ENCODE peak calls at places on chromosomes 12 and 14, in nine cellular contexts. S is AG04450, Z is right lobe of liver, M is fibroblast of lung, T is right atrium auricular region, N is endothelial cell of umbilical vein, W is aorta, D is neural progenitor cell, E is PC-3. U is an unnamed sample.

GRCh38 chr12:124520258-124520657 is 47.2 kb downstream of the NCOR2 start:
- DNase-seq in S (no peak), Z (peak), M (peak), T (peak), N (peak), W (peak), D (no peak), E (peak), U (peak)

GRCh38 chr14:24094839-24095195 is 706 bp downstream of the PCK2 start:
- DNase-seq in S (no peak), Z (no peak), M (no peak), T (no peak), N (no peak), W (no peak), D (peak), E (no peak), U (no peak)

GRCh38 chr14:35438910-35439713 is 34.6 kb upstream of the NFKBIA start:
- DNase-seq in S (no peak), Z (no peak), M (no peak), T (no peak), N (no peak), W (no peak), D (peak), E (peak), U (no peak)

GRCh38 chr14:103155013-103155412 is 31.8 kb downstream of the TNFAIP2 start:
- DNase-seq in S (no peak), Z (peak), M (no peak), T (peak), N (no peak), W (peak), D (no peak), E (peak), U (no peak)

GRCh38 chr12:32005496-32006125 is 46.4 kb downstream of the RESF1 start:
- DNase-seq in S (no peak), Z (no peak), M (peak), T (no peak), N (peak), W (no peak), D (no peak), E (no peak), U (no peak)

GRCh38 chr12:57006809-57007475 is 596 bp upstream of the ZBTB39 start:
- DNase-seq in S (no peak), Z (no peak), M (no peak), T (no peak), N (no peak), W (no peak), D (no peak), E (no peak), U (no peak)

GRCh38 chr14:64294672-64295413 is 672 bp upstream of the ESR2 start:
- DNase-seq in S (peak), Z (peak), M (peak), T (no peak), N (peak), W (peak), D (peak), E (peak), U (peak)

GRCh38 chr14:81433378-81433777 is 33.3 kb upstream of the STON2 start:
- DNase-seq in S (no peak), Z (no peak), M (no peak), T (no peak), N (no peak), W (no peak), D (no peak), E (no peak), U (no peak)

GRCh38 chr12:1907652-1908611 is 10.5 kb downstream of the CACNA2D4 start:
- DNase-seq in S (no peak), Z (no peak), M (no peak), T (peak), N (peak), W (no peak), D (no peak), E (peak), U (no peak)

GRCh38 chr14:35506927-35507326 is 27.0 kb upstream of the INSM2 start:
- DNase-seq in S (no peak), Z (no peak), M (peak), T (no peak), N (peak), W (no peak), D (no peak), E (no peak), U (no peak)

GRCh38 chr12:123076604-123077297 is 74.1 kb downstream of the PITPNM2 start:
- DNase-seq in S (no peak), Z (no peak), M (peak), T (no peak), N (peak), W (no peak), D (no peak), E (peak), U (no peak)

GRCh38 chr12:52010152-52010622 is 3.4 kb downstream of the TAMALIN start:
- DNase-seq in S (peak), Z (peak), M (peak), T (peak), N (peak), W (peak), D (peak), E (no peak), U (peak)

GRCh38 chr12:92047058-92047826 is 98.4 kb downstream of the BTG1 start:
- DNase-seq in S (no peak), Z (no peak), M (no peak), T (no peak), N (no peak), W (no peak), D (no peak), E (no peak), U (no peak)

GRCh38 chr14:65949711-65950516 is 536.3 kb upstream of the CCDC196 start:
- DNase-seq in S (no peak), Z (peak), M (peak), T (no peak), N (no peak), W (no peak), D (no peak), E (peak), U (no peak)

GRCh38 chr14:31992051-31992450 is 85.1 kb upstream of the ARHGAP5 start:
- DNase-seq in S (no peak), Z (no peak), M (peak), T (no peak), N (no peak), W (no peak), D (no peak), E (peak), U (no peak)

DNA sequence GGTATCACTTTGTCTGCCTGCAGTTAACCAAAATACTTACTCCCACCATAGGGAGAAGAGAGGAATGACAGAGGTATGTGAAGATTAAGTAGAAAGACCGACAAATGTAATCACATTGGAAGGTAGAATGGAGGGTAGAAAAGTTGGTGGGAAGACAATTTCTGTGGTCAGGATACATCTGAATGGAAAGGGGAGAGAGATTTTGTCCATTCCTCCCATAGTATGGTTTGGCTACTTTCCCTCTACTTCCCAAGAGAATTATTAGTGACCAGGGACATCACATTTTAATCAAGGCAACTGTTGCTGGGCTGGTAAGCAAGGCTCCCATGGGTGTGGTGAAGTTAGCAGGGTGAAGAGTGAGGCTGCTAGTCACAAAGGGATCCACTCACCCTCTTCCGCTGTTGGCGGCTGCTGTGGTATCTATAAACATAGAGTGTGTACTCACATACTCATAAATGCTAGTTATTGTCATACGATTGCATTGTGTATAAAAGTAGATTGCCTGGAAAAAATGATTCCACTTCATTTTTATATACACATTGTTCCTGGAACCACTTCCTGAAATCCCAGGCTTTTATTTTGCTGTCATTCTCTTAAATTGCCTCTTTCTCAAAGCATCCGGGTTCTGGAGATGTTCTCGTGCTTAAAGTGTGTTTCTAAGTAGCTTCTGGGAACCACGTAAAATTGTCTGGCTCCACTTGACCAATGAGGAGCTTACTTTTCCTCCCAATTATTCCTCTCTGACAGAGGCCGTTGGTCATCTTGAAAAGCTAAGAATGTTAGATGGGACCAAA is 413.2 kb downstream of the ZFP36L1 start:
- DNase-seq in S (no peak), Z (no peak), M (peak), T (no peak), N (peak), W (no peak), D (no peak), E (peak), U (no peak)
- H3K27ac ChIP-seq in S (no peak), Z (no peak), M (no peak), T (peak), N (no peak), W (no peak), D (no peak), E (peak), U (no peak)

GRCh38 chr14:94770251-94770749 is 387 bp upstream of the GSC start:
- DNase-seq in S (no peak), Z (no peak), M (no peak), T (no peak), N (no peak), W (no peak), D (peak), E (no peak), U (no peak)

GRCh38 chr14:94768141-94768520 is 1.8 kb downstream of the GSC start:
- DNase-seq in S (no peak), Z (no peak), M (no peak), T (no peak), N (no peak), W (no peak), D (no peak), E (no peak), U (no peak)

GRCh38 chr14:94770815-94771190 is 890 bp upstream of the GSC start:
- DNase-seq in S (no peak), Z (no peak), M (no peak), T (no peak), N (no peak), W (no peak), D (peak), E (no peak), U (no peak)

GRCh38 chr14:94768521-94769412 is 1.1 kb downstream of the GSC start:
- DNase-seq in S (no peak), Z (no peak), M (no peak), T (no peak), N (no peak), W (no peak), D (peak), E (no peak), U (peak)

DNA sequence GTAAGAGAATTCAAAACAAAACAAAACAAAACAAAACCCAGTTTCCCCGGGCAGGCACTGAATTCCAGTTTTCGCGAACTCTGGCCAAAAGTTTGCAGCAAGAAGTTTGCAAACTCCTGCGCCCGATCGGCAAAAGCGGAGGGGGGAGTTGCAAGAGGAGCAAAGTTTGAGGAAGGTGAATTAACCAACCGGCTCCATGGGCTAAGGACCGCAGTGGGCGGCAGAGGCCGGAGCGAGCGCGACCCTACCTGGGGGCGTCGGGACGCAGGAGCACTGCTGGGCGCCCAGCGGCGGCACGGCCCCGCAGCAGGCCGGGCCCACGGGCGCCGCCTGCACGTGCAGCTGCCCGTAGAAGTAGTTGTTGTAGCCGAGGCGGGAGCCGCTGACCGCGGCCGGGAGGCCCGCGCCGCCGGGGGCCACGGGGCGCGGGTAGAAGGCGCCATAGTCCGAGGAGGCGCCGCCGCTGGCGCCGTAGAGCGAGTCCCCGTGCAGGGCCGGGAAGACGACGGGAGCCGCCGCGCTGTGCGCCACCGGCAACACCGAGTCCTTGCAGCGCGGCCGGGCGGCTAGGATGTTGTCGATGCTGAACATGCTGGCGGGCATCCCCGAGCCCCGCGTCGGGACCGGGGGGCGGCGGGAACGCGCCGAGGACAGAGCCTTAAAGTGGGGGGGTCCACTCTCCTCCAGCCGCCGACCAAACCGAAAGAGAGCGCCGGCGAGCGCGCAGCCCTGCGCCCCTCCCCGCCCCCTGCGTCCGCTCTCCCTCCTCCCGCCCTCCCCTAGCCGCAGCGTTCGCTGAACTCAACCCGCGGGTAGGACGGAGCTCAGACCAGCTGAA is at the start of gene GSC:
- DNase-seq in S (no peak), Z (peak), M (peak), T (no peak), N (peak), W (peak), D (peak), E (peak), U (peak)
- H3K4me3 ChIP-seq in S (peak), Z (peak), M (peak), T (peak), N (peak), W (peak), D (peak), E (peak), U (peak)

GRCh38 chr14:76948213-76948947 is 80.1 kb downstream of the IRF2BPL start:
- DNase-seq in S (no peak), Z (peak), M (no peak), T (no peak), N (peak), W (peak), D (no peak), E (no peak), U (no peak)

GRCh38 chr14:76951149-76951548 is 77.4 kb downstream of the IRF2BPL start:
- DNase-seq in S (no peak), Z (no peak), M (peak), T (no peak), N (peak), W (no peak), D (no peak), E (no peak), U (no peak)

GRCh38 chr14:76947838-76948184 is 80.7 kb downstream of the IRF2BPL start:
- DNase-seq in S (no peak), Z (no peak), M (no peak), T (no peak), N (no peak), W (no peak), D (no peak), E (no peak), U (no peak)

GRCh38 chr14:76948976-76949375 is 79.5 kb downstream of the IRF2BPL start:
- DNase-seq in S (no peak), Z (no peak), M (no peak), T (no peak), N (no peak), W (no peak), D (no peak), E (no peak), U (no peak)

DNA sequence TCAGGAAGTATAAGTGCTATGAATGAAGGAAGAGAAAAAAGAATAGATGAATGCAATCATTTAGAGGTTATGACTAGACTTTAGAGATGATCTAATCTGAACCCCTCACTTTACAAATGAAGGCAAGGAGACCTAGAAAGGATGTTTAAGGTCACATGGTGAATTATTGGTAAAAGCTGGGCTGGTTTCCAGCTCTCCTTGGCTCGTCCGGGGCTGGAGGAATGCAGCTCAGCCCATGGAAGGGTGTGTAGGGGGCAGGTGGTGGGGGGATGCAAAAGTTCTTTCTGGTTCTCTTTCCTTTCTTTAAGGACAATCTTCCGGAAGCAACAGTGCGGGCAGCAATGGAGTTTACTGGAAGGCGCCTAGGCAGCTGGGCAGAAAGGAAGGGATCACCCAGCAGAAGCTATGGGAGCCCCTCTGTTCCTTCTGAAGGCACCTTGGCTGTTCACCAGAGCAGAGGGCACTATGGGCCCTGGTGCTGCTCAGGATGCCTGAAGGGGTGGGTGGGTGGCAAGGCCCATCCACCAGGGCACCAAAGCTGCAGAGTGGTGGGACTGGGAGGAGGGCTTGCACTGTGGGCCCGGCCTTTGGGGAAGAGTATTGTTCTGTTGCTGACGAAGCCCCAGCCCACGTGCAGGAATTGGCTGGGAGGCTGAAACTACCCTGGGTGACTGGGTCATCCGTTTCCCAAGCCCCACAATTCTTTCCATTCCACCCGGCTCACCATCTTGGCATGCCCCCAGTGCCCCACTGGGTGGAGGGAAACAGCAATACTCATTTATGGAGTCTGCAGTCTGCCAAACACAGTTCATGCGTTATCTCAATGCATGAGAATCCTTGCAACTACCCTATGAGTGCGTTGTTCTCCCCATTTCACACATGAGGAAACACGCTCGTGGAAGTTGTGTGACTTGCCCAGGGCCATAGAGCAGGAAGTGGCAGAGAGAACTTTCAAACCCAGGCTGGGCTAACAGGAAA is 78.2 kb downstream of the IRF2BPL start:
- DNase-seq in S (no peak), Z (no peak), M (peak), T (no peak), N (peak), W (peak), D (no peak), E (peak), U (no peak)
- H3K27ac ChIP-seq in S (peak), Z (no peak), M (peak), T (peak), N (peak), W (no peak), D (no peak), E (peak), U (peak)

DNA sequence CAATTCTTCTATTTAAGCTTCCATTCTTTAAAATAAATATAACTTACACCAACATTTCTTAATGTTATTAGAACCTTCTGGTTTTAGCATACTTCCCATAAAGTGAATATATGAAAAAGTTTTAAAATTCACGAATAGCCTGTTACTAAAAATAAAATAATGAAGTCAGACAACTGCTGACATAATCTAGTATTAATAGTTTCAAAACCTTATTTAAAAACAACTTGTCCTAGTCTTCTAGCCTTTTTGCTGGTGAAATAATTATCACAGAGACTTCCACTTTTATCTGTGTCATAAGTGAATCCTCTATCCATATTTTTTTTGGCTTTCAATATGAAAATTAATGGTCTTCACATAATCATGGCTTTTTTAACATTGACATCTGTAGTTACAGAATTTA is 93.8 kb upstream of the MON2 start:
- DNase-seq in S (no peak), Z (no peak), M (no peak), T (no peak), N (no peak), W (no peak), D (no peak), E (no peak), U (no peak)
- H3K4me3 ChIP-seq in S (no peak), Z (no peak), M (no peak), T (no peak), N (no peak), W (no peak), D (no peak), E (no peak), U (no peak)